ENCODE peak calls at places on chromosomes 5 and 9, in six cellular contexts. One of them, this sample, is unnamed. For H3F3A, the result is how much of the 10 kb centered on the place peaks cover.

GRCh38 chr5:62354028-62354874 is 48.2 kb downstream of the KIF2A start:
- DNase-seq in PC-3: peak
- DNase-seq in GM23338: peak
- DNase-seq in MM.1S: peak
- DNase-seq in PC-9: peak
- DNase-seq in neural progenitor cell: peak
- DNase-seq in this sample: peak

GRCh38 chr5:104498281-104498680 is 935.7 kb upstream of the NUDT12 start:
- DNase-seq in PC-3: peak
- DNase-seq in GM23338: no peak
- DNase-seq in MM.1S: no peak
- DNase-seq in PC-9: no peak
- DNase-seq in neural progenitor cell: no peak
- DNase-seq in this sample: no peak

GRCh38 chr9:129752915-129753724 is at the start of gene PTGES:
- DNase-seq in PC-3: peak
- DNase-seq in GM23338: peak
- DNase-seq in MM.1S: peak
- DNase-seq in PC-9: peak
- DNase-seq in neural progenitor cell: peak
- DNase-seq in this sample: peak

GRCh38 chr9:122095010-122095767 is 2.1 kb upstream of the TTLL11 start:
- DNase-seq in PC-3: peak
- DNase-seq in GM23338: peak
- DNase-seq in MM.1S: peak
- DNase-seq in PC-9: peak
- DNase-seq in neural progenitor cell: peak
- DNase-seq in this sample: peak

GRCh38 chr9:114958021-114958846 is 27.8 kb upstream of the TNFSF8 start:
- DNase-seq in PC-3: no peak
- DNase-seq in GM23338: no peak
- DNase-seq in MM.1S: no peak
- DNase-seq in PC-9: no peak
- DNase-seq in neural progenitor cell: no peak
- DNase-seq in this sample: peak

GRCh38 chr9:35871514-35871913 is 1.3 kb upstream of the OR13J1 start:
- DNase-seq in PC-3: peak
- DNase-seq in GM23338: no peak
- DNase-seq in MM.1S: no peak
- DNase-seq in PC-9: peak
- DNase-seq in neural progenitor cell: no peak
- DNase-seq in this sample: no peak

GRCh38 chr9:16413509-16414016 is 456.9 kb downstream of the BNC2 start:
- DNase-seq in PC-3: peak
- DNase-seq in GM23338: no peak
- DNase-seq in MM.1S: no peak
- DNase-seq in PC-9: no peak
- DNase-seq in neural progenitor cell: no peak
- DNase-seq in this sample: peak

GRCh38 chr5:17123785-17124184 is 93.6 kb upstream of the BASP1 start:
- DNase-seq in PC-3: no peak
- DNase-seq in GM23338: no peak
- DNase-seq in MM.1S: no peak
- DNase-seq in PC-9: no peak
- DNase-seq in neural progenitor cell: no peak
- DNase-seq in this sample: no peak

GRCh38 chr5:163766936-163767670 is 261.7 kb downstream of the MAT2B start:
- DNase-seq in PC-3: no peak
- DNase-seq in GM23338: no peak
- DNase-seq in MM.1S: no peak
- DNase-seq in PC-9: no peak
- DNase-seq in neural progenitor cell: no peak
- DNase-seq in this sample: no peak

GRCh38 chr9:38768351-38768761 is 48.4 kb upstream of the FAM240B start:
- DNase-seq in PC-3: no peak
- DNase-seq in GM23338: no peak
- DNase-seq in MM.1S: no peak
- DNase-seq in PC-9: no peak
- DNase-seq in neural progenitor cell: no peak
- DNase-seq in this sample: no peak

GRCh38 chr5:170280090-170280493 is 17.5 kb downstream of the LCP2 start:
- DNase-seq in PC-3: no peak
- DNase-seq in GM23338: peak
- DNase-seq in MM.1S: no peak
- DNase-seq in PC-9: no peak
- DNase-seq in neural progenitor cell: peak
- DNase-seq in this sample: no peak

GRCh38 chr5:75460947-75461346 is 50.5 kb downstream of the CERT1 start:
- DNase-seq in PC-3: no peak
- DNase-seq in GM23338: no peak
- DNase-seq in MM.1S: no peak
- DNase-seq in PC-9: no peak
- DNase-seq in neural progenitor cell: no peak
- DNase-seq in this sample: no peak

GRCh38 chr5:38258037-38258318 is 381 bp upstream of the EGFLAM start:
- DNase-seq in PC-3: no peak
- DNase-seq in GM23338: no peak
- DNase-seq in MM.1S: no peak
- DNase-seq in PC-9: no peak
- DNase-seq in neural progenitor cell: no peak
- DNase-seq in this sample: no peak

GRCh38 chr5:38257236-38258036 is 923 bp upstream of the EGFLAM start:
- DNase-seq in PC-3: no peak
- DNase-seq in GM23338: peak
- DNase-seq in MM.1S: no peak
- DNase-seq in PC-9: no peak
- DNase-seq in neural progenitor cell: peak
- DNase-seq in this sample: no peak

GRCh38 chr5:38259062-38259857 is 901 bp downstream of the EGFLAM start:
- DNase-seq in PC-3: no peak
- DNase-seq in GM23338: no peak
- DNase-seq in MM.1S: no peak
- DNase-seq in PC-9: no peak
- DNase-seq in neural progenitor cell: peak
- DNase-seq in this sample: peak

GRCh38 chr5:38253759-38254158 is 4.6 kb upstream of the EGFLAM start:
- DNase-seq in PC-3: no peak
- DNase-seq in GM23338: no peak
- DNase-seq in MM.1S: no peak
- DNase-seq in PC-9: no peak
- DNase-seq in neural progenitor cell: no peak
- DNase-seq in this sample: no peak

GRCh38 chr5:38258319-38259061 is at the start of gene EGFLAM:
- DNase-seq in PC-3: no peak
- DNase-seq in GM23338: peak
- DNase-seq in MM.1S: no peak
- DNase-seq in PC-9: no peak
- DNase-seq in neural progenitor cell: peak
- DNase-seq in this sample: peak
- TF ChIP-seq EZH2 in PC-3: peak
- TF ChIP-seq EZH2 in GM23338: peak
- TF ChIP-seq EZH2 in MM.1S: no peak
- TF ChIP-seq EZH2 in PC-9: no peak
- TF ChIP-seq EZH2 in neural progenitor cell: peak
- TF ChIP-seq EZH2 in this sample: no peak

DNA sequence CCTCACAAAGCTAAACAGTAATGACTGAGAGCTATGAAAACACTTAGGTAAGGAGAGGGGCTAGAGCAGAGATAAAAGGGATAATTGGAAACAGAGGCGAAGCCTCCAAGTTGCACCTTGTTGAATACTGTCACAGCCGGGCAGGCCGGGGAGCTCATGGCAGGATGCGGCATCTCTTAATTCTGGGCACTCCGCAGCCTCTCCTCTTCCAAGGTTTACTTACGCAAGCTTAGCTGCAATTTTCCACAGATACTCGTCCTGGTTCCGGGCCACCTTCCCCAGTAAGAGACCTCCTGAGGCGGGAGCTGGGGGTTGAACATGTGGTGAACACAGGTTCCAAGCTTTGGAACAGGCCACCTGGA is 334.9 kb downstream of the CWC27 start:
- DNase-seq in PC-3: no peak
- DNase-seq in GM23338: peak
- DNase-seq in MM.1S: no peak
- DNase-seq in PC-9: no peak
- DNase-seq in neural progenitor cell: no peak
- DNase-seq in this sample: no peak
- H2AFZ ChIP-seq in PC-3: peak
- H2AFZ ChIP-seq in GM23338: peak
- H2AFZ ChIP-seq in MM.1S: peak
- H2AFZ ChIP-seq in PC-9: peak
- H2AFZ ChIP-seq in neural progenitor cell: no peak
- H2AFZ ChIP-seq in this sample: peak

DNA sequence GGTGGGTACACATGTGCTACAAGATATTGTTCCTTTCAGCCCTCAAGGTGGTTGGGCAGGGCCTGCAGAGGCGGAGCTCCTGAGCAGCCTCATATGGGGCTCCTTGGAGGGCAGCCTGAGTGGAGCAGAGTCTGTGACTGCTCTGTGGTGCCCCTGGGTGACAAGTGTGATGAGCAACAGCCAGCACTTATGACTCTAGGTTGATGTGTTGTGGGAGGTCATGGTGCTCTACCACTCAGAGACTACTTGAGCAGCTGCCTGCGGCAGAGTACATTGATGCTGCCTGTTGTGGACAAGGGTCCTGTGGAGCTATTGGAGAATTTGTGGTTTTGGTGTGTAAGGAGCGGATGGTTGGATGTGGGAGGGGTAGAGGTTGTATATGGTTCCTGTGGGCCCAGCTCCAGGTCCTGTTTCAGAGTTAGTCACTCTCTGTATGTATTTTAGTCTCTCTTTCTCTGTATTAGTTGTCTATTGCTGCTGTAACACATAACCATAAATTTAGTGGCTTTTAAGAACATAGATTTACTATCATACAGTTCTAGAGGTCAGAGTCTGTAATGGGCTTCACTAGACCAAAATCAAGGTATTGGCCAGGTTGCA is 141.3 kb downstream of the SREK1 start:
- DNase-seq in PC-3: no peak
- DNase-seq in GM23338: no peak
- DNase-seq in MM.1S: no peak
- DNase-seq in PC-9: no peak
- DNase-seq in neural progenitor cell: no peak
- DNase-seq in this sample: no peak
- H3F3A ChIP-seq in PC-3: under half
- H3F3A ChIP-seq in GM23338: under half
- H3F3A ChIP-seq in MM.1S: under half
- H3F3A ChIP-seq in PC-9: under half
- H3F3A ChIP-seq in neural progenitor cell: under half
- H3F3A ChIP-seq in this sample: under half

GRCh38 chr5:31638748-31639418 is at the start of gene PDZD2:
- DNase-seq in PC-3: peak
- DNase-seq in GM23338: peak
- DNase-seq in MM.1S: peak
- DNase-seq in PC-9: peak
- DNase-seq in neural progenitor cell: peak
- DNase-seq in this sample: peak

GRCh38 chr5:31640573-31640972 is 1.6 kb downstream of the PDZD2 start:
- DNase-seq in PC-3: no peak
- DNase-seq in GM23338: no peak
- DNase-seq in MM.1S: no peak
- DNase-seq in PC-9: no peak
- DNase-seq in neural progenitor cell: no peak
- DNase-seq in this sample: no peak

GRCh38 chr5:31641059-31641458 is 2.1 kb downstream of the PDZD2 start:
- DNase-seq in PC-3: no peak
- DNase-seq in GM23338: no peak
- DNase-seq in MM.1S: no peak
- DNase-seq in PC-9: no peak
- DNase-seq in neural progenitor cell: no peak
- DNase-seq in this sample: no peak

GRCh38 chr5:31639488-31640011 is 619 bp downstream of the PDZD2 start:
- DNase-seq in PC-3: no peak
- DNase-seq in GM23338: peak
- DNase-seq in MM.1S: no peak
- DNase-seq in PC-9: no peak
- DNase-seq in neural progenitor cell: peak
- DNase-seq in this sample: no peak

DNA sequence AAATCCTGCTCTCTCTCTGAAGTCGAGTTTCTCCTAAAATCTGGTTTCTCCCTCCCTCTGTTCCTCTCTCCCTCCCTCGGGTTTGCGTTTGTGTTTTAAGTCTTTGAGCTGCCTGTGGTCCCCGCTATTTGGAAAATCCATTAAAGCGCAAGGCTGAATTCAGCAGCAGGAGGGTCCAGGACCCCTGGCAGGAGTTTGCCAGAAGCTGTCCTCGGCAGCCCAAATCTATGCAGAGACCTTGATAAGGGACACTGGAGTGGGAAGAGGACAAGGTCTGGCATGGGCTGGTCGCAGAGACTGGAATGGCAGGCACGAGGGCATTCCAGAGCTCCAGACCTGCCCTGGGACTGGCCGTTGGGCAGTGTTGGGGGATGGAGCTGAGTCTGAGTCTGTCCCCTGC is 1.1 kb downstream of the PDZD2 start:
- DNase-seq in PC-3: no peak
- DNase-seq in GM23338: peak
- DNase-seq in MM.1S: no peak
- DNase-seq in PC-9: no peak
- DNase-seq in neural progenitor cell: peak
- DNase-seq in this sample: no peak
- TF ChIP-seq EZH2 in PC-3: no peak
- TF ChIP-seq EZH2 in GM23338: no peak
- TF ChIP-seq EZH2 in MM.1S: no peak
- TF ChIP-seq EZH2 in PC-9: no peak
- TF ChIP-seq EZH2 in neural progenitor cell: peak
- TF ChIP-seq EZH2 in this sample: no peak

GRCh38 chr9:107425110-107426025 is 64.2 kb downstream of the KLF4 start:
- DNase-seq in PC-3: peak
- DNase-seq in GM23338: peak
- DNase-seq in MM.1S: peak
- DNase-seq in PC-9: peak
- DNase-seq in neural progenitor cell: peak
- DNase-seq in this sample: peak
- H2AFZ ChIP-seq in PC-3: peak
- H2AFZ ChIP-seq in GM23338: peak
- H2AFZ ChIP-seq in MM.1S: peak
- H2AFZ ChIP-seq in PC-9: no peak
- H2AFZ ChIP-seq in neural progenitor cell: peak
- H2AFZ ChIP-seq in this sample: peak

DNA sequence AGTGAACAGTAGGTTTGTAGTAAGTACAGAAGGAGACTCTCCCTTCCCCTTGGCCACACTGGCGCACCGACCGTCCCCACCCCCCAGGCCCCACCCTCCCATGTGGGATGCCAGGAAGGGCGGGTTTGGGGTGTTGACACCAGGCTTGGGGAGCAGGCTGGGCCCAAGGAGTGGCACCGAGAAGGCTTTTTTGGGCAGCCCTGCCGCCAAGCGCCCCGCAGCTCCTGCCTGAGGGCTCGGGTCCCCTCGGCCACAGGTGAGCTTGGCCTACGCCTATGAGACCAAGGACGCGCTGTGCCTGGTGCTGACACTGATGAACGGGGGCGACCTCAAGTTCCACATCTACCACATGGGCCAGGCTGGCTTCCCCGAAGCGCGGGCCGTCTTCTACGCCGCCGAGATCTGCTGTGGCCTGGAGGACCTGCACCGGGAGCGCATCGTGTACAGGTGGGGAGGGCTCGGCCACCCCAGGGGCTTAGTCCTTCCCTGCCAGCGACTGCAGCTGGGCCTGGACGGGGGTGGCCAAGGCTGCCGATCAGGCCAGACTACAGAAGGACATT is 7.3 kb downstream of the GRK6 start:
- DNase-seq in PC-3: no peak
- DNase-seq in GM23338: no peak
- DNase-seq in MM.1S: no peak
- DNase-seq in PC-9: no peak
- DNase-seq in neural progenitor cell: no peak
- DNase-seq in this sample: no peak
- H3F3A ChIP-seq in PC-3: under half
- H3F3A ChIP-seq in GM23338: under half
- H3F3A ChIP-seq in MM.1S: under half
- H3F3A ChIP-seq in PC-9: under half
- H3F3A ChIP-seq in neural progenitor cell: under half
- H3F3A ChIP-seq in this sample: under half

GRCh38 chr5:1155191-1156032 is 43.5 kb upstream of the SLC12A7 start:
- DNase-seq in PC-3: no peak
- DNase-seq in GM23338: peak
- DNase-seq in MM.1S: no peak
- DNase-seq in PC-9: no peak
- DNase-seq in neural progenitor cell: peak
- DNase-seq in this sample: no peak
- TF ChIP-seq EZH2 in PC-3: no peak
- TF ChIP-seq EZH2 in GM23338: no peak
- TF ChIP-seq EZH2 in MM.1S: no peak
- TF ChIP-seq EZH2 in PC-9: no peak
- TF ChIP-seq EZH2 in neural progenitor cell: no peak
- TF ChIP-seq EZH2 in this sample: no peak

This sample was measured in GM23248.